ENCODE peak calls at places on chromosomes 1 and 21, in nine cellular contexts. D is WTC11, E is upper lobe of right lung, S is neural crest cell, A is mesothelial cell of epicardium, Q is BJ, F is OCI-LY7, J is lung, X is RWPE1. L is an unnamed sample.

GRCh38 chr1:25898223-25899015 is 7.8 kb downstream of the STMN1 start:
- DNase-seq in D (no peak), S (no peak), Q (no peak), A (no peak), X (no peak), F (no peak), J (peak; percentile 44), E (no peak), L (no peak)

GRCh38 chr1:181802466-181802865 is 259.0 kb downstream of the ZNF648 start:
- DNase-seq in S (no peak), F (no peak), X (no peak), E (no peak), D (no peak), J (no peak), Q (no peak), A (no peak), L (no peak)

GRCh38 chr1:228363686-228364067 is 43.0 kb downstream of the TRIM11 start:
- DNase-seq in D (peak; percentile 6), X (no peak), S (no peak), E (peak; percentile 48), A (no peak), F (no peak), Q (no peak), J (no peak), L (no peak)

GRCh38 chr1:172136925-172137324 is 283.6 kb upstream of the C1orf105 start:
- DNase-seq in F (no peak), S (no peak), E (no peak), Q (no peak), D (no peak), X (no peak), J (no peak), A (no peak), L (no peak)

GRCh38 chr1:245212221-245212710 is 57.5 kb downstream of the KIF26B start:
- DNase-seq in Q (no peak), A (no peak), J (no peak), E (peak; percentile 18), X (no peak), F (no peak), D (no peak), S (no peak), L (no peak)

GRCh38 chr21:45415943-45416611 is 11.1 kb downstream of the COL18A1 start:
- DNase-seq in F (no peak), E (no peak), X (no peak), Q (no peak), S (no peak), A (no peak), J (no peak), D (no peak), L (no peak)

GRCh38 chr1:19648689-19649088 is 4.6 kb downstream of the NBL1 start:
- DNase-seq in X (no peak), J (no peak), F (no peak), D (peak; percentile 84), S (no peak), E (no peak), A (no peak), Q (no peak), L (no peak)

GRCh38 chr1:26225033-26225831 is 8.8 kb upstream of the CEP85 start:
- DNase-seq in J (peak; percentile 76), E (peak; percentile 88), D (peak; percentile 97), A (peak; percentile 59), Q (no peak), X (no peak), F (no peak), S (peak; percentile 63), L (peak; percentile 77)

GRCh38 chr1:204263240-204263848 is 49.6 kb upstream of the GOLT1A start:
- DNase-seq in F (no peak), J (no peak), D (no peak), S (peak; percentile 3), A (no peak), Q (no peak), E (no peak), X (no peak), L (no peak)

GRCh38 chr1:169060010-169060722 is 46.3 kb upstream of the ATP1B1 start:
- DNase-seq in E (no peak), Q (no peak), X (peak; percentile 81), F (no peak), J (no peak), S (no peak), D (no peak), A (no peak), L (no peak)

GRCh38 chr1:226816585-226816984 is 53.8 kb upstream of the PSEN2 start:
- DNase-seq in X (no peak), J (no peak), Q (peak; percentile 66), E (no peak), A (no peak), F (no peak), S (no peak), D (no peak), L (no peak)

GRCh38 chr1:88787023-88787903 is 103.2 kb downstream of the PKN2 start:
- DNase-seq in D (no peak), A (no peak), E (no peak), Q (no peak), F (no peak), J (no peak), X (no peak), S (no peak), L (no peak)

GRCh38 chr1:28240024-28240423 is 4.1 kb downstream of the ATP5IF1 start:
- DNase-seq in E (no peak), X (no peak), Q (no peak), S (no peak), J (no peak), F (no peak), A (no peak), D (no peak), L (no peak)

GRCh38 chr21:44982558-44983244 is 42.9 kb downstream of the SLX9 start:
- DNase-seq in S (no peak), D (no peak), J (peak; percentile 51), X (peak; percentile 26), A (no peak), Q (no peak), F (no peak), E (no peak), L (no peak)

GRCh38 chr1:204870165-204870912 is at the start of gene NFASC:
- DNase-seq in D (no peak), E (no peak), Q (no peak), A (no peak), F (no peak), J (no peak), X (no peak), S (peak; percentile 52), L (no peak)

GRCh38 chr1:84939151-84939550 is 46.1 kb upstream of the LPAR3 start:
- DNase-seq in X (no peak), D (no peak), S (no peak), F (no peak), A (no peak), J (no peak), E (no peak), Q (no peak), L (no peak)

GRCh38 chr1:10632691-10633090 is 157.9 kb downstream of the PEX14 start:
- DNase-seq in J (no peak), Q (no peak), F (no peak), S (no peak), D (no peak), E (peak; percentile 59), X (no peak), A (no peak), L (no peak)

GRCh38 chr1:231165371-231165770 is 3.5 kb downstream of the TRIM67 start:
- DNase-seq in X (no peak), A (no peak), F (no peak), S (no peak), D (no peak), Q (no peak), J (no peak), E (no peak), L (no peak)

GRCh38 chr1:24459551-24460266 is 42.9 kb upstream of the RCAN3 start:
- DNase-seq in F (no peak), S (no peak), E (no peak), Q (no peak), X (no peak), D (no peak), J (no peak), A (no peak), L (no peak)

GRCh38 chr1:2975466-2976179 is 45.6 kb upstream of the ACTRT2 start:
- DNase-seq in J (no peak), D (no peak), X (no peak), Q (no peak), S (no peak), E (peak; percentile 53), F (no peak), A (peak; percentile 34), L (peak; percentile 67)

GRCh38 chr21:41641821-41642368 is 125.0 kb downstream of the RIPK4 start:
- DNase-seq in A (no peak), X (peak; percentile 73), J (no peak), S (no peak), Q (peak; percentile 91), E (peak; percentile 36), F (no peak), D (no peak), L (no peak)

GRCh38 chr1:194289569-194290266 is 1103.3 kb upstream of the B3GALT2 start:
- DNase-seq in X (no peak), S (no peak), A (no peak), E (no peak), F (peak; percentile 98), D (no peak), J (no peak), Q (no peak), L (no peak)

DNA sequence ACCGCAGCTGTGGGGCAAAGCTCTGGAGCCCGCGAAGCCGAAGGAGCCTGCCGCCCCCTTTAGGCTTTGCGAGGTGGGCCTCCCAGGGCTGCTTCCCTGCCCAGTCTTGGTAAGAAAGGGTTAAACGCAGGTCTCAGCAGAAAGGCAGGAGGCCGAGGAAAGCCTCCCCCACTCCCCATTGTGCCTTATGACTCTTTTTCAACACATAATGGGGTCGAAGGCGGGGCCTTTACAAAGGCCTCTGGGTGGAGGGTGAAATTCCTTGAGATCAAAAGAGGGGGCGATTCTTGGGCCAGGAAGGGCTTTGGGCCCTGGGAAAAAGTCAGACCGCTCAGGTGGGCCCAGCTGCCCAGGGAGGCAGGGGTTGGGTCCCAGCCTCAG is 880 bp downstream of the ALPL start:
- DNase-seq in E (no peak), Q (no peak), X (no peak), J (no peak), A (no peak), S (no peak), D (peak; percentile 64), F (no peak), L (no peak)
- TF ChIP-seq CTCF in E (no peak), Q (no peak), X (no peak), J (no peak), A (no peak), S (no peak), D (no peak), F (no peak), L (peak; percentile 18)

GRCh38 chr1:159803946-159804695 is 2.0 kb downstream of the FCRL6 start:
- DNase-seq in F (no peak), D (no peak), S (no peak), E (no peak), A (no peak), J (no peak), X (no peak), Q (no peak), L (no peak)
- TF ChIP-seq CTCF in F (no peak), D (no peak), S (no peak), E (no peak), A (no peak), J (no peak), X (no peak), Q (no peak), L (no peak)

GRCh38 chr1:224353975-224354930 is 2.4 kb upstream of the CNIH4 start:
- DNase-seq in F (no peak), Q (no peak), E (no peak), J (no peak), X (no peak), A (no peak), D (no peak), S (no peak), L (no peak)
- TF ChIP-seq CTCF in F (no peak), Q (no peak), E (no peak), J (no peak), X (no peak), A (no peak), D (no peak), S (no peak), L (no peak)

GRCh38 chr1:15288173-15288926 is 41.3 kb downstream of the FHAD1 start:
- DNase-seq in Q (no peak), D (no peak), E (peak; percentile 40), J (no peak), X (no peak), A (no peak), F (no peak), S (no peak), L (no peak)
- TF ChIP-seq CTCF in Q (no peak), D (no peak), E (no peak), J (no peak), X (no peak), A (no peak), F (no peak), S (no peak), L (no peak)